ENCODE peak calls at places on chromosomes 12 and 14, in seven cellular contexts. One of them, this sample, is unnamed.
A peak's percentile ranks its signal among the peaks of the same experiment; 100 is the strongest.

GRCh38 chr12:101567918-101568317 is 26.9 kb upstream of the MYBPC1 start:
- DNase-seq in stimulated activated CD4-positive, alpha-beta T cell treated with anti-CD3 and anti-CD28 coated beads, Interleukin-15, amount 100 ng/mL, for 1 hour: no peak
- DNase-seq in fibroblast of mammary gland: no peak
- DNase-seq in mucosa of descending colon: no peak
- DNase-seq in IMR-90: no peak
- DNase-seq in caudate nucleus: no peak
- DNase-seq in natural killer cell treated with Interleukin-12 subunit alpha and Interleukin-12 subunit beta and Interleukin-15 and Interleukin-18, amount 100 ng/mL, for 72 hours: no peak
- DNase-seq in this sample: no peak

GRCh38 chr12:14841761-14842160 is 1.6 kb downstream of the ART4 start:
- DNase-seq in natural killer cell treated with Interleukin-12 subunit alpha and Interleukin-12 subunit beta and Interleukin-15 and Interleukin-18, amount 100 ng/mL, for 72 hours: no peak
- DNase-seq in mucosa of descending colon: no peak
- DNase-seq in stimulated activated CD4-positive, alpha-beta T cell treated with anti-CD3 and anti-CD28 coated beads, Interleukin-15, amount 100 ng/mL, for 1 hour: no peak
- DNase-seq in fibroblast of mammary gland: peak; percentile 68
- DNase-seq in caudate nucleus: no peak
- DNase-seq in IMR-90: peak; percentile 54
- DNase-seq in this sample: no peak

GRCh38 chr12:22518998-22519397 is 25.3 kb downstream of the C2CD5 start:
- DNase-seq in fibroblast of mammary gland: peak; percentile 92
- DNase-seq in IMR-90: no peak
- DNase-seq in stimulated activated CD4-positive, alpha-beta T cell treated with anti-CD3 and anti-CD28 coated beads, Interleukin-15, amount 100 ng/mL, for 1 hour: no peak
- DNase-seq in mucosa of descending colon: no peak
- DNase-seq in natural killer cell treated with Interleukin-12 subunit alpha and Interleukin-12 subunit beta and Interleukin-15 and Interleukin-18, amount 100 ng/mL, for 72 hours: no peak
- DNase-seq in caudate nucleus: no peak
- DNase-seq in this sample: no peak

GRCh38 chr12:46370380-46370734 is 2.2 kb downstream of the SLC38A2 start:
- DNase-seq in caudate nucleus: no peak
- DNase-seq in mucosa of descending colon: no peak
- DNase-seq in natural killer cell treated with Interleukin-12 subunit alpha and Interleukin-12 subunit beta and Interleukin-15 and Interleukin-18, amount 100 ng/mL, for 72 hours: no peak
- DNase-seq in stimulated activated CD4-positive, alpha-beta T cell treated with anti-CD3 and anti-CD28 coated beads, Interleukin-15, amount 100 ng/mL, for 1 hour: no peak
- DNase-seq in IMR-90: no peak
- DNase-seq in fibroblast of mammary gland: no peak
- DNase-seq in this sample: no peak

GRCh38 chr12:85183855-85184254 is 96.2 kb upstream of the ALX1 start:
- DNase-seq in natural killer cell treated with Interleukin-12 subunit alpha and Interleukin-12 subunit beta and Interleukin-15 and Interleukin-18, amount 100 ng/mL, for 72 hours: no peak
- DNase-seq in mucosa of descending colon: no peak
- DNase-seq in caudate nucleus: no peak
- DNase-seq in fibroblast of mammary gland: no peak
- DNase-seq in IMR-90: no peak
- DNase-seq in stimulated activated CD4-positive, alpha-beta T cell treated with anti-CD3 and anti-CD28 coated beads, Interleukin-15, amount 100 ng/mL, for 1 hour: no peak
- DNase-seq in this sample: no peak

GRCh38 chr12:123474493-123475255 is 16.7 kb downstream of the SNRNP35 start:
- DNase-seq in mucosa of descending colon: no peak
- DNase-seq in stimulated activated CD4-positive, alpha-beta T cell treated with anti-CD3 and anti-CD28 coated beads, Interleukin-15, amount 100 ng/mL, for 1 hour: no peak
- DNase-seq in IMR-90: no peak
- DNase-seq in fibroblast of mammary gland: no peak
- DNase-seq in natural killer cell treated with Interleukin-12 subunit alpha and Interleukin-12 subunit beta and Interleukin-15 and Interleukin-18, amount 100 ng/mL, for 72 hours: no peak
- DNase-seq in caudate nucleus: no peak
- DNase-seq in this sample: peak; percentile 39

GRCh38 chr12:67034110-67034879 is 234.9 kb upstream of the CAND1 start:
- DNase-seq in natural killer cell treated with Interleukin-12 subunit alpha and Interleukin-12 subunit beta and Interleukin-15 and Interleukin-18, amount 100 ng/mL, for 72 hours: no peak
- DNase-seq in mucosa of descending colon: no peak
- DNase-seq in caudate nucleus: no peak
- DNase-seq in stimulated activated CD4-positive, alpha-beta T cell treated with anti-CD3 and anti-CD28 coated beads, Interleukin-15, amount 100 ng/mL, for 1 hour: no peak
- DNase-seq in IMR-90: peak; percentile 2
- DNase-seq in fibroblast of mammary gland: no peak
- DNase-seq in this sample: no peak

GRCh38 chr12:27927347-27927746 is 45.2 kb downstream of the PTHLH start:
- DNase-seq in stimulated activated CD4-positive, alpha-beta T cell treated with anti-CD3 and anti-CD28 coated beads, Interleukin-15, amount 100 ng/mL, for 1 hour: no peak
- DNase-seq in fibroblast of mammary gland: no peak
- DNase-seq in mucosa of descending colon: no peak
- DNase-seq in IMR-90: no peak
- DNase-seq in natural killer cell treated with Interleukin-12 subunit alpha and Interleukin-12 subunit beta and Interleukin-15 and Interleukin-18, amount 100 ng/mL, for 72 hours: no peak
- DNase-seq in caudate nucleus: no peak
- DNase-seq in this sample: no peak

GRCh38 chr12:68310370-68310769 is 21.8 kb downstream of the MDM1 start:
- DNase-seq in IMR-90: peak; percentile 95
- DNase-seq in fibroblast of mammary gland: peak; percentile 78
- DNase-seq in natural killer cell treated with Interleukin-12 subunit alpha and Interleukin-12 subunit beta and Interleukin-15 and Interleukin-18, amount 100 ng/mL, for 72 hours: no peak
- DNase-seq in mucosa of descending colon: no peak
- DNase-seq in stimulated activated CD4-positive, alpha-beta T cell treated with anti-CD3 and anti-CD28 coated beads, Interleukin-15, amount 100 ng/mL, for 1 hour: no peak
- DNase-seq in caudate nucleus: no peak
- DNase-seq in this sample: no peak

GRCh38 chr14:104267895-104268294 is 129.5 kb downstream of the KIF26A start:
- DNase-seq in IMR-90: no peak
- DNase-seq in caudate nucleus: no peak
- DNase-seq in stimulated activated CD4-positive, alpha-beta T cell treated with anti-CD3 and anti-CD28 coated beads, Interleukin-15, amount 100 ng/mL, for 1 hour: no peak
- DNase-seq in natural killer cell treated with Interleukin-12 subunit alpha and Interleukin-12 subunit beta and Interleukin-15 and Interleukin-18, amount 100 ng/mL, for 72 hours: no peak
- DNase-seq in fibroblast of mammary gland: no peak
- DNase-seq in mucosa of descending colon: peak; percentile 39
- DNase-seq in this sample: no peak

GRCh38 chr14:32150392-32150791 is 51.5 kb upstream of the RNU6-7 start:
- DNase-seq in caudate nucleus: no peak
- DNase-seq in mucosa of descending colon: no peak
- DNase-seq in IMR-90: no peak
- DNase-seq in fibroblast of mammary gland: no peak
- DNase-seq in stimulated activated CD4-positive, alpha-beta T cell treated with anti-CD3 and anti-CD28 coated beads, Interleukin-15, amount 100 ng/mL, for 1 hour: no peak
- DNase-seq in natural killer cell treated with Interleukin-12 subunit alpha and Interleukin-12 subunit beta and Interleukin-15 and Interleukin-18, amount 100 ng/mL, for 72 hours: no peak
- DNase-seq in this sample: no peak

GRCh38 chr12:76455582-76456345 is 103.8 kb downstream of the OSBPL8 start:
- DNase-seq in mucosa of descending colon: no peak
- DNase-seq in caudate nucleus: no peak
- DNase-seq in IMR-90: peak; percentile 95
- DNase-seq in natural killer cell treated with Interleukin-12 subunit alpha and Interleukin-12 subunit beta and Interleukin-15 and Interleukin-18, amount 100 ng/mL, for 72 hours: no peak
- DNase-seq in stimulated activated CD4-positive, alpha-beta T cell treated with anti-CD3 and anti-CD28 coated beads, Interleukin-15, amount 100 ng/mL, for 1 hour: no peak
- DNase-seq in fibroblast of mammary gland: peak; percentile 91
- DNase-seq in this sample: peak; percentile 30

GRCh38 chr12:54374555-54375257 is 9.8 kb downstream of the ZNF385A start:
- DNase-seq in IMR-90: no peak
- DNase-seq in natural killer cell treated with Interleukin-12 subunit alpha and Interleukin-12 subunit beta and Interleukin-15 and Interleukin-18, amount 100 ng/mL, for 72 hours: no peak
- DNase-seq in fibroblast of mammary gland: no peak
- DNase-seq in mucosa of descending colon: no peak
- DNase-seq in caudate nucleus: no peak
- DNase-seq in stimulated activated CD4-positive, alpha-beta T cell treated with anti-CD3 and anti-CD28 coated beads, Interleukin-15, amount 100 ng/mL, for 1 hour: no peak
- DNase-seq in this sample: no peak

This sample was measured in NCI-H2227 treated with DMSO at 0.1 percent for 48 hours.